ENCODE peak calls at places on chromosomes 11 and 22, in ten cellular contexts. K, Q, M, V, B, I, E, T, G and C are unnamed samples.

GRCh38 chr11:62842171-62842717 is 2.9 kb upstream of the WDR74 start:
- DNase-seq in B (no peak), I (no peak), Q (no peak), V (no peak), K (no peak), G (no peak), E (peak), M (peak), T (no peak), C (no peak)

GRCh38 chr11:10305262-10305963 is 540 bp downstream of the ADM start:
- DNase-seq in I (no peak), M (no peak), K (no peak), E (peak), B (no peak), Q (no peak), V (no peak), T (no peak), G (no peak), C (no peak)

GRCh38 chr11:70437111-70437784 is 38.9 kb downstream of the CTTN start:
- DNase-seq in Q (no peak), E (no peak), I (no peak), B (no peak), V (no peak), M (no peak), T (no peak), G (no peak), K (no peak), C (peak)

GRCh38 chr22:43733138-43733537 is 79.0 kb downstream of the EFCAB6 start:
- DNase-seq in K (no peak), I (no peak), E (no peak), T (no peak), Q (no peak), V (no peak), M (no peak), B (no peak), G (no peak), C (no peak)

GRCh38 chr11:31655483-31655882 is 145.9 kb downstream of the ELP4 start:
- DNase-seq in K (peak), E (no peak), M (no peak), T (no peak), B (no peak), V (no peak), Q (no peak), I (peak), G (peak), C (no peak)

GRCh38 chr22:40340044-40340443 is 6.3 kb upstream of the ADSL start:
- DNase-seq in Q (no peak), K (no peak), I (no peak), B (no peak), E (no peak), V (no peak), T (no peak), M (no peak), G (no peak), C (no peak)

GRCh38 chr22:25492162-25492561 is 72.3 kb upstream of the GRK3 start:
- DNase-seq in M (no peak), E (no peak), I (no peak), G (no peak), V (no peak), Q (no peak), K (no peak), T (no peak), B (no peak), C (no peak)

GRCh38 chr22:49333206-49333605 is 494.5 kb downstream of the BRD1 start:
- DNase-seq in T (no peak), I (no peak), K (no peak), V (no peak), G (no peak), M (no peak), E (no peak), B (no peak), Q (no peak), C (no peak)

GRCh38 chr11:128587415-128587814 is at the start of gene ETS1:
- DNase-seq in K (no peak), B (no peak), Q (no peak), T (no peak), V (no peak), G (no peak), M (no peak), I (no peak), E (no peak), C (no peak)

GRCh38 chr22:49005557-49005956 is 822.1 kb downstream of the BRD1 start:
- DNase-seq in E (no peak), B (no peak), K (no peak), T (no peak), M (no peak), G (no peak), Q (no peak), I (no peak), V (no peak), C (no peak)